ENCODE peak calls at places on chromosomes 13 and 19, in six cellular contexts. B, E, H, C, I and T are unnamed samples.

GRCh38 chr19:35340431-35340830 is 7.3 kb upstream of the FFAR1 start:
- DNase-seq in B (no peak), E (no peak), H (no peak), C (no peak), I (no peak), T (no peak)

GRCh38 chr19:12202250-12202649 is 39.4 kb downstream of the ZNF136 start:
- DNase-seq in B (no peak), E (no peak), H (no peak), C (peak; percentile 51), I (peak; percentile 56), T (no peak)

GRCh38 chr13:80012281-80012680 is 328.6 kb downstream of the SPRY2 start:
- DNase-seq in B (no peak), E (no peak), H (no peak), C (no peak), I (no peak), T (no peak)

GRCh38 chr19:29271341-29271740 is 58.4 kb upstream of the UQCRFS1 start:
- DNase-seq in B (no peak), E (no peak), H (no peak), C (no peak), I (no peak), T (no peak)

GRCh38 chr19:17762505-17763229 is 11.4 kb downstream of the FCHO1 start:
- DNase-seq in B (peak; percentile 84), E (no peak), H (no peak), C (peak; percentile 92), I (peak; percentile 59), T (peak; percentile 62)

GRCh38 chr19:54196514-54196913 is 4.1 kb upstream of the RPS9 start:
- DNase-seq in B (no peak), E (no peak), H (no peak), C (no peak), I (no peak), T (no peak)

GRCh38 chr19:15398501-15399233 is 19.1 kb upstream of the AKAP8 start:
- DNase-seq in B (peak; percentile 35), E (no peak), H (no peak), C (no peak), I (no peak), T (no peak)

GRCh38 chr19:8663920-8664670 is 33.7 kb downstream of the NFILZ start:
- DNase-seq in B (peak; percentile 44), E (no peak), H (no peak), C (no peak), I (no peak), T (no peak)

GRCh38 chr13:66977156-66977555 is 253.0 kb downstream of the PCDH9 start:
- DNase-seq in B (no peak), E (no peak), H (no peak), C (no peak), I (no peak), T (peak; percentile 41)

GRCh38 chr13:32178763-32179162 is 136.4 kb downstream of the ZAR1L start:
- DNase-seq in B (no peak), E (no peak), H (no peak), C (no peak), I (no peak), T (no peak)

GRCh38 chr19:55114566-55115145 is 2.8 kb downstream of the PPP1R12C start:
- DNase-seq in B (no peak), E (no peak), H (no peak), C (no peak), I (no peak), T (no peak)

GRCh38 chr19:51793994-51794393 is 963 bp upstream of the FPR3 start:
- DNase-seq in B (no peak), E (no peak), H (no peak), C (no peak), I (no peak), T (no peak)

GRCh38 chr13:23902975-23903905 is 5.9 kb upstream of the C1QTNF9B start:
- DNase-seq in B (no peak), E (no peak), H (no peak), C (peak; percentile 52), I (no peak), T (no peak)

GRCh38 chr13:24149306-24150032 is 11.1 kb upstream of the SPATA13 start:
- DNase-seq in B (no peak), E (no peak), H (no peak), C (no peak), I (no peak), T (no peak)

GRCh38 chr19:40589723-40590429 is 11.3 kb upstream of the LTBP4 start:
- DNase-seq in B (no peak), E (no peak), H (no peak), C (no peak), I (no peak), T (no peak)

GRCh38 chr19:29308977-29309520 is 96.1 kb upstream of the UQCRFS1 start:
- DNase-seq in B (no peak), E (no peak), H (no peak), C (peak; percentile 60), I (no peak), T (no peak)

GRCh38 chr13:85709721-85710120 is 89.5 kb downstream of the SLITRK6 start:
- DNase-seq in B (no peak), E (no peak), H (no peak), C (no peak), I (no peak), T (no peak)

GRCh38 chr13:84946144-84946543 is 853.1 kb downstream of the SLITRK6 start:
- DNase-seq in B (no peak), E (no peak), H (no peak), C (no peak), I (no peak), T (no peak)

GRCh38 chr19:48292798-48293197 is 22.9 kb downstream of the ZNF114 start:
- DNase-seq in B (no peak), E (no peak), H (no peak), C (no peak), I (no peak), T (peak; percentile 93)

GRCh38 chr13:46354143-46355087 is 32.6 kb downstream of the RUBCNL start:
- DNase-seq in B (no peak), E (peak; percentile 48), H (peak; percentile 53), C (no peak), I (peak; percentile 68), T (peak; percentile 88)

GRCh38 chr19:38717855-38718254 is 26.4 kb downstream of the CAPN12 start:
- DNase-seq in B (no peak), E (no peak), H (no peak), C (no peak), I (no peak), T (no peak)

GRCh38 chr13:75153834-75154233 is 328.1 kb downstream of the TBC1D4 start:
- DNase-seq in B (no peak), E (no peak), H (no peak), C (no peak), I (no peak), T (no peak)

GRCh38 chr13:31038834-31039552 is 106.5 kb downstream of the TEX26 start:
- DNase-seq in B (no peak), E (no peak), H (peak; percentile 84), C (no peak), I (no peak), T (peak; percentile 44)

GRCh38 chr19:44111910-44112463 is 1.2 kb upstream of the ZNF225 start:
- DNase-seq in B (no peak), E (no peak), H (no peak), C (peak; percentile 52), I (no peak), T (peak; percentile 92)

GRCh38 chr19:41154060-41154459 is 39.0 kb upstream of the CYP2S1 start:
- DNase-seq in B (no peak), E (no peak), H (no peak), C (no peak), I (no peak), T (no peak)

GRCh38 chr19:1453525-1454371 is 3.8 kb downstream of the APC2 start:
- DNase-seq in B (no peak), E (no peak), H (no peak), C (no peak), I (no peak), T (no peak)

GRCh38 chr13:60591348-60591747 is 194.3 kb downstream of the TDRD3 start:
- DNase-seq in B (no peak), E (no peak), H (no peak), C (no peak), I (no peak), T (peak; percentile 48)

GRCh38 chr13:61414686-61415664 is 674 bp downstream of the PCDH20 start:
- DNase-seq in B (no peak), E (no peak), H (no peak), C (peak; percentile 78), I (peak; percentile 26), T (no peak)

GRCh38 chr13:73168226-73168992 is 109.6 kb downstream of the KLF5 start:
- DNase-seq in B (no peak), E (no peak), H (no peak), C (no peak), I (no peak), T (peak; percentile 45)

GRCh38 chr13:44293354-44293753 is 80.3 kb upstream of the SERP2 start:
- DNase-seq in B (no peak), E (no peak), H (no peak), C (no peak), I (no peak), T (no peak)

GRCh38 chr13:44296856-44297255 is 76.8 kb upstream of the SERP2 start:
- DNase-seq in B (no peak), E (no peak), H (no peak), C (no peak), I (no peak), T (no peak)

GRCh38 chr13:44292545-44292944 is 81.1 kb upstream of the SERP2 start:
- DNase-seq in B (no peak), E (no peak), H (no peak), C (no peak), I (no peak), T (no peak)

GRCh38 chr13:44294868-44295267 is 78.8 kb upstream of the SERP2 start:
- DNase-seq in B (no peak), E (no peak), H (no peak), C (no peak), I (no peak), T (no peak)

GRCh38 chr13:44293908-44294735 is 79.5 kb upstream of the SERP2 start:
- DNase-seq in B (no peak), E (no peak), H (no peak), C (no peak), I (no peak), T (peak; percentile 72)
- H3K9ac ChIP-seq in B (no peak overlapping the region), E (no peak overlapping the region), H (no peak overlapping the region), C (no peak overlapping the region), I (no peak overlapping the region), T (no peak overlapping the region)

GRCh38 chr13:71149498-71150363 is 717.3 kb downstream of the DACH1 start:
- DNase-seq in B (no peak), E (no peak), H (no peak), C (no peak), I (no peak), T (no peak)
- TF ChIP-seq CEBPB in B (no peak), E (no peak), H (no peak), C (no peak), I (no peak), T (no peak)

DNA sequence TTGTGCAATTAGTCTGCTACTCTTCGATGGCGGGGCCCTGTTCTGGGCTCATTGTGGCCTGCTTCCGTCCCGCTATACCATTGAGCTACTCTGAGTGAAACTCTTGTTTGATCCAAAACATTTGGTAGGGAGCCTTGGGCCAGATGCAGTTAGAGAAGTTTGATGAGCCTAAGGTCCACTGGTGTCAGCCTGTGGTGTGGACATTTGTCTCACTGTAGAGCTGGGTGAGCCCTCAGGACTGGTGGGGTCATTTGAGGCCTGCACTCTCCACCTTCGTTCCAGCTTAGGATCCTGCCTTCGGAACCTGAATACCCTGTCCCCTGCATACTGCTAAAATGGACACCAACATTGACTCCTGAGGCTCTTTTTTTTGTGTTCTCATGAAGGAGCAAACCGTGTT is 6.9 kb downstream of the UBAC2 start:
- DNase-seq in B (no peak), E (no peak), H (no peak), C (peak; percentile 33), I (no peak), T (no peak)
- H3K4me2 ChIP-seq in B (no peak overlapping the region), E (no peak overlapping the region), H (peak overlapping the region; percentile 11), C (no peak overlapping the region), I (no peak overlapping the region), T (no peak overlapping the region)

GRCh38 chr13:33284916-33285315 is 639 bp downstream of the STARD13 start:
- DNase-seq in B (no peak), E (no peak), H (no peak), C (no peak), I (peak; percentile 17), T (no peak)
- H3K9ac ChIP-seq in B (no peak overlapping the region), E (peak overlapping the region; percentile 58), H (peak overlapping the region; percentile 71), C (no peak overlapping the region), I (peak overlapping the region; percentile 83), T (peak overlapping the region; percentile 99)